ENCODE peak calls at places on chromosomes 6 and 20, in four cellular contexts. One of them, this sample, is unnamed. For H3K36me3, the result is how much of the 10 kb centered on the place peaks cover.

GRCh38 chr6:109349419-109349987 is 32.8 kb downstream of the CD164 start:
- DNase-seq in BE2C: peak
- DNase-seq in adrenal gland: peak
- DNase-seq in pancreas: peak
- DNase-seq in this sample: no peak

GRCh38 chr6:125020385-125020784 is 58.1 kb downstream of the RNF217 start:
- DNase-seq in BE2C: no peak
- DNase-seq in pancreas: no peak
- DNase-seq in adrenal gland: no peak
- DNase-seq in this sample: no peak

GRCh38 chr6:168107191-168107940 is 28.4 kb upstream of the FRMD1 start:
- DNase-seq in BE2C: no peak
- DNase-seq in adrenal gland: no peak
- DNase-seq in pancreas: no peak
- DNase-seq in this sample: no peak

GRCh38 chr6:31525932-31526591 is 2.7 kb upstream of the MCCD1 start:
- DNase-seq in BE2C: no peak
- DNase-seq in pancreas: no peak
- DNase-seq in adrenal gland: no peak
- DNase-seq in this sample: no peak

GRCh38 chr6:17022604-17023003 is 79.2 kb upstream of the STMND1 start:
- DNase-seq in adrenal gland: no peak
- DNase-seq in BE2C: no peak
- DNase-seq in pancreas: no peak
- DNase-seq in this sample: no peak

GRCh38 chr20:4318891-4319290 is 303.5 kb upstream of the RNF24 start:
- DNase-seq in adrenal gland: no peak
- DNase-seq in BE2C: no peak
- DNase-seq in pancreas: no peak
- DNase-seq in this sample: no peak

GRCh38 chr6:155436981-155437749 is 18.5 kb downstream of the NOX3 start:
- DNase-seq in BE2C: peak
- DNase-seq in pancreas: no peak
- DNase-seq in adrenal gland: peak
- DNase-seq in this sample: no peak

GRCh38 chr6:44227138-44227770 is 3.9 kb downstream of the SLC29A1 start:
- DNase-seq in BE2C: no peak
- DNase-seq in pancreas: no peak
- DNase-seq in adrenal gland: peak
- DNase-seq in this sample: no peak

GRCh38 chr20:23436681-23437080 is 2.8 kb upstream of the CSTL1 start:
- DNase-seq in BE2C: no peak
- DNase-seq in pancreas: no peak
- DNase-seq in adrenal gland: peak
- DNase-seq in this sample: no peak

GRCh38 chr6:150813319-150813992 is 52.0 kb upstream of the MTHFD1L start:
- DNase-seq in pancreas: no peak
- DNase-seq in BE2C: no peak
- DNase-seq in adrenal gland: no peak
- DNase-seq in this sample: no peak

GRCh38 chr6:149938571-149939462 is 3.0 kb upstream of the ULBP2 start:
- DNase-seq in pancreas: no peak
- DNase-seq in adrenal gland: no peak
- DNase-seq in BE2C: no peak
- DNase-seq in this sample: no peak

GRCh38 chr20:18443841-18444240 is 23.0 kb downstream of the DZANK1 start:
- DNase-seq in pancreas: no peak
- DNase-seq in adrenal gland: no peak
- DNase-seq in BE2C: peak
- DNase-seq in this sample: no peak

GRCh38 chr6:11207199-11207968 is 25.1 kb downstream of the NEDD9 start:
- DNase-seq in pancreas: peak
- DNase-seq in adrenal gland: peak
- DNase-seq in BE2C: no peak
- DNase-seq in this sample: no peak

GRCh38 chr6:121443953-121444590 is 8.6 kb downstream of the GJA1 start:
- DNase-seq in pancreas: no peak
- DNase-seq in adrenal gland: peak
- DNase-seq in BE2C: no peak
- DNase-seq in this sample: no peak

GRCh38 chr20:61537239-61537638 is 285.2 kb downstream of the CDH4 start:
- DNase-seq in adrenal gland: no peak
- DNase-seq in pancreas: no peak
- DNase-seq in BE2C: no peak
- DNase-seq in this sample: no peak

GRCh38 chr20:1946442-1946761 is 47.5 kb downstream of the PDYN start:
- DNase-seq in BE2C: no peak
- DNase-seq in pancreas: no peak
- DNase-seq in adrenal gland: no peak
- DNase-seq in this sample: no peak

GRCh38 chr20:60559462-60559861 is 601.2 kb downstream of the CDH26 start:
- DNase-seq in adrenal gland: no peak
- DNase-seq in BE2C: no peak
- DNase-seq in pancreas: no peak
- DNase-seq in this sample: no peak

DNA sequence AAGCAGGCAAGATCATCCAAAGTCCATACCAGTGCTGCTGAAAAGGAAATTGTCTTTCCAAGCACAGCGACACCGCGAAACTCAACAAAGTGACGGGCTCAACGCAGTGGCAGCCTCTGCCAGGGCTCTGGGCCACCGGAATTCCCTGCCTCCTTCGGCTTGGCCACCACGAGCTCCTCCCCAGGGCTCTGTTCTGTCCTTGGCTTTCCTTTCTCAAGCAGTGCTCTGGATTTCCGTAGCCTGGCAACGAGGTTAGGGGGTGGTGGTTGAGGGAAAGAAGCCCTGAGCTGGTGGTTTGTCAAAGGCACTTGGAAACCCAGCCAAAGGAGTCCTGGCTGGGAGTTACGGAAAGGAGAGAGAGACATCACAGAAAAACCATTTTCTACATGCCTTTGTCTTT is 31.2 kb downstream of the PRR18 start:
- DNase-seq in pancreas: no peak
- DNase-seq in adrenal gland: peak
- DNase-seq in BE2C: no peak
- DNase-seq in this sample: no peak
- H3K36me3 ChIP-seq in pancreas: under half
- H3K36me3 ChIP-seq in adrenal gland: under half
- H3K36me3 ChIP-seq in BE2C: under half
- H3K36me3 ChIP-seq in this sample: under half

GRCh38 chr6:127291495-127291894 is 24.8 kb downstream of the RNF146 start:
- DNase-seq in pancreas: no peak
- DNase-seq in adrenal gland: no peak
- DNase-seq in BE2C: no peak
- DNase-seq in this sample: no peak
- H3K4me3 ChIP-seq in pancreas: no peak
- H3K4me3 ChIP-seq in adrenal gland: no peak
- H3K4me3 ChIP-seq in BE2C: no peak
- H3K4me3 ChIP-seq in this sample: no peak

GRCh38 chr6:79005024-79005423 is 73.0 kb downstream of the PHIP start:
- DNase-seq in BE2C: no peak
- DNase-seq in adrenal gland: no peak
- DNase-seq in pancreas: no peak
- DNase-seq in this sample: no peak
- H3K36me3 ChIP-seq in BE2C: under half
- H3K36me3 ChIP-seq in adrenal gland: under half
- H3K36me3 ChIP-seq in pancreas: under half
- H3K36me3 ChIP-seq in this sample: under half

GRCh38 chr6:79079425-79080130 is 1.5 kb upstream of the PHIP start:
- DNase-seq in pancreas: no peak
- DNase-seq in BE2C: no peak
- DNase-seq in adrenal gland: no peak
- DNase-seq in this sample: no peak
- H3K4me3 ChIP-seq in pancreas: peak
- H3K4me3 ChIP-seq in BE2C: peak
- H3K4me3 ChIP-seq in adrenal gland: no peak
- H3K4me3 ChIP-seq in this sample: peak

GRCh38 chr6:144033816-144034540 is 25.9 kb upstream of the PLAGL1 start:
- DNase-seq in pancreas: no peak
- DNase-seq in adrenal gland: no peak
- DNase-seq in BE2C: no peak
- DNase-seq in this sample: no peak
- H3K36me3 ChIP-seq in pancreas: under half
- H3K36me3 ChIP-seq in adrenal gland: under half
- H3K36me3 ChIP-seq in BE2C: under half
- H3K36me3 ChIP-seq in this sample: under half

GRCh38 chr20:33096921-33097320 is 17.5 kb downstream of the BPIFB4 start:
- DNase-seq in adrenal gland: peak
- DNase-seq in BE2C: no peak
- DNase-seq in pancreas: no peak
- DNase-seq in this sample: no peak
- H3K4me3 ChIP-seq in adrenal gland: no peak
- H3K4me3 ChIP-seq in BE2C: no peak
- H3K4me3 ChIP-seq in pancreas: no peak
- H3K4me3 ChIP-seq in this sample: no peak

GRCh38 chr20:34427331-34427730 is 64.3 kb downstream of the ITCH start:
- DNase-seq in pancreas: no peak
- DNase-seq in adrenal gland: no peak
- DNase-seq in BE2C: no peak
- DNase-seq in this sample: no peak
- H3K36me3 ChIP-seq in pancreas: under half
- H3K36me3 ChIP-seq in adrenal gland: under half
- H3K36me3 ChIP-seq in BE2C: under half
- H3K36me3 ChIP-seq in this sample: half or more

DNA sequence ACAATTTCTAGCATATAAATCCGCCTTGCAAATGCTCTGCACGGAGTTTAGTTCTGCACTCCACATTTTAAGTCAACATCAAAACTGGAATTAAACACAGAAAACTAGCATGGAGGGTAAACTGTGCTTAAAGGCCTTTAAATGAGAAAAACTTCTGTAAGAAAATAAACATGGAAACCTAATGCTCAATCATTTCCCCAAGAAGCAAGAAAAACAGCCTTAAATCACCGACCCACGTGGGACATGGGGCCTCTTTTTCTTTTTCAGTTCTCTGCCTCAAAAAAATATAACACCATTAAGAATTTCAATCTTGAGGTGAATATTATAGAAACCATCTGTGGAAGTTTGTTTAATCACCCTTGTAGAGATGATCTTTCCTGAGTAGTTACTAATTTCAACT is 5.4 kb downstream of the SIM1 start:
- DNase-seq in BE2C: no peak
- DNase-seq in adrenal gland: no peak
- DNase-seq in pancreas: no peak
- DNase-seq in this sample: no peak
- H3K4me3 ChIP-seq in BE2C: no peak
- H3K4me3 ChIP-seq in adrenal gland: no peak
- H3K4me3 ChIP-seq in pancreas: no peak
- H3K4me3 ChIP-seq in this sample: no peak

GRCh38 chr20:16732506-16733152 is 2.8 kb downstream of the SNRPB2 start:
- DNase-seq in adrenal gland: no peak
- DNase-seq in BE2C: no peak
- DNase-seq in pancreas: no peak
- DNase-seq in this sample: no peak
- H3K36me3 ChIP-seq in adrenal gland: under half
- H3K36me3 ChIP-seq in BE2C: under half
- H3K36me3 ChIP-seq in pancreas: under half
- H3K36me3 ChIP-seq in this sample: half or more

GRCh38 chr6:88166901-88167624 is 916 bp upstream of the CNR1 start:
- DNase-seq in BE2C: no peak
- DNase-seq in pancreas: no peak
- DNase-seq in adrenal gland: no peak
- DNase-seq in this sample: no peak
- H3K4me3 ChIP-seq in BE2C: no peak
- H3K4me3 ChIP-seq in pancreas: peak
- H3K4me3 ChIP-seq in adrenal gland: no peak
- H3K4me3 ChIP-seq in this sample: peak

This sample was measured in tibial nerve.